ENCODE peak calls at places on chromosomes 2 and 18, in ten cellular contexts. Q is fibroblast of the aortic adventitia; H is AG10803; X is HCT116; B is astrocyte of the cerebellum; T is body of pancreas; L is CD8-positive, alpha-beta memory T cell; F is adrenal gland; U is K562; K is NT2/D1. Y is an unnamed sample.

GRCh38 chr2:41998201-41998781 is 49.5 kb upstream of the PKDCC start:
- DNase-seq in Q (no peak), F (no peak), K (no peak), L (no peak), H (no peak), U (no peak), B (no peak), X (no peak), T (no peak), Y (no peak)

GRCh38 chr2:229270551-229271410 is at the start of gene PID1:
- DNase-seq in K (no peak), X (no peak), B (peak), H (peak), F (peak), Q (peak), L (no peak), U (no peak), T (peak), Y (no peak)

GRCh38 chr2:162198239-162198638 is 45.0 kb downstream of the FAP start:
- DNase-seq in X (no peak), L (no peak), U (no peak), Q (peak), F (no peak), T (no peak), H (no peak), B (no peak), K (no peak), Y (no peak)

GRCh38 chr2:15967415-15968279 is 27.3 kb downstream of the MYCN start:
- DNase-seq in X (no peak), H (no peak), F (no peak), B (no peak), T (no peak), L (no peak), Q (no peak), U (no peak), K (no peak), Y (no peak)

GRCh38 chr18:36530676-36531405 is 233.3 kb downstream of the FHOD3 start:
- DNase-seq in U (no peak), Q (no peak), X (no peak), B (no peak), F (no peak), L (no peak), K (no peak), H (no peak), T (no peak), Y (no peak)

GRCh38 chr2:103169856-103170255 is 408.0 kb downstream of the TMEM182 start:
- DNase-seq in T (no peak), X (no peak), L (no peak), H (no peak), Q (no peak), U (no peak), K (no peak), F (no peak), B (no peak), Y (no peak)

GRCh38 chr18:27017901-27018500 is 152.5 kb upstream of the AQP4 start:
- DNase-seq in B (no peak), L (no peak), H (no peak), K (no peak), F (no peak), Q (peak), U (peak), X (no peak), T (no peak), Y (no peak)

GRCh38 chr2:28681216-28681981 is 70.2 kb upstream of the PPP1CB start:
- DNase-seq in U (no peak), X (no peak), K (no peak), H (peak), F (no peak), T (no peak), L (peak), Q (peak), B (no peak), Y (no peak)

GRCh38 chr18:30163573-30163972 is 879.0 kb downstream of the DSC3 start:
- DNase-seq in B (no peak), Q (no peak), K (no peak), T (no peak), F (no peak), X (no peak), U (no peak), H (no peak), L (no peak), Y (no peak)

GRCh38 chr18:58321986-58322385 is 278.0 kb downstream of the NEDD4L start:
- DNase-seq in T (peak), K (no peak), B (peak), Q (peak), X (peak), F (peak), U (peak), L (peak), H (peak), Y (peak)

GRCh38 chr2:1004398-1004797 is 53.7 kb downstream of the SNTG2 start:
- DNase-seq in L (no peak), U (no peak), K (no peak), X (no peak), H (no peak), B (no peak), Q (no peak), T (no peak), F (no peak), Y (no peak)

GRCh38 chr2:221606369-221606768 is 34.3 kb upstream of the EPHA4 start:
- DNase-seq in L (no peak), K (peak), U (no peak), T (no peak), H (no peak), X (no peak), Q (no peak), F (no peak), B (no peak), Y (no peak)

GRCh38 chr18:69755041-69755440 is 192.6 kb downstream of the CD226 start:
- DNase-seq in H (peak), K (no peak), X (no peak), B (peak), Q (no peak), F (no peak), T (no peak), U (no peak), L (no peak), Y (no peak)

GRCh38 chr2:60125880-60126444 is 427.5 kb downstream of the BCL11A start:
- DNase-seq in L (no peak), X (no peak), F (no peak), H (no peak), K (no peak), B (no peak), Q (no peak), U (no peak), T (no peak), Y (no peak)

GRCh38 chr2:217621391-217621801 is 381.4 kb downstream of the TNS1 start:
- DNase-seq in H (peak), K (no peak), B (no peak), L (no peak), X (no peak), F (no peak), U (no peak), Q (no peak), T (no peak), Y (no peak)

GRCh38 chr2:108573070-108573469 is 38.8 kb downstream of the LIMS1 start:
- DNase-seq in B (no peak), T (no peak), Q (peak), H (peak), F (no peak), X (no peak), L (no peak), U (no peak), K (no peak), Y (no peak)

GRCh38 chr18:68822926-68823325 is 25.0 kb downstream of the CCDC102B start:
- DNase-seq in K (no peak), L (no peak), T (no peak), F (no peak), Q (no peak), X (no peak), B (no peak), U (no peak), H (no peak), Y (no peak)

GRCh38 chr2:202237787-202238233 is 587 bp downstream of the SUMO1 start:
- DNase-seq in H (peak), B (no peak), U (peak), L (peak), X (no peak), F (peak), T (no peak), Q (peak), K (no peak), Y (no peak)

GRCh38 chr18:9861933-9862332 is 23.8 kb upstream of the TXNDC2 start:
- DNase-seq in U (no peak), K (no peak), B (no peak), T (no peak), X (no peak), H (no peak), L (no peak), F (no peak), Q (no peak), Y (no peak)

GRCh38 chr18:36872329-36872728 is 43.4 kb downstream of the KIAA1328 start:
- DNase-seq in K (no peak), F (no peak), L (no peak), Q (no peak), B (peak), U (no peak), T (no peak), X (no peak), H (no peak), Y (no peak)

GRCh38 chr2:43461461-43462073 is 134.3 kb downstream of the THADA start:
- DNase-seq in L (no peak), K (no peak), F (no peak), Q (no peak), X (no peak), H (no peak), U (no peak), B (no peak), T (no peak), Y (no peak)

GRCh38 chr2:158912122-158912521 is 56.3 kb upstream of the TANC1 start:
- DNase-seq in H (peak), T (no peak), K (no peak), B (no peak), X (no peak), L (no peak), Q (no peak), U (no peak), F (no peak), Y (peak)

GRCh38 chr2:222318712-222319575 is 20.1 kb upstream of the PAX3 start:
- DNase-seq in L (no peak), Q (no peak), B (no peak), K (no peak), X (no peak), U (no peak), F (peak), H (no peak), T (peak), Y (no peak)

GRCh38 chr2:107576991-107577390 is 249.7 kb upstream of the RGPD4 start:
- DNase-seq in B (no peak), K (no peak), H (no peak), T (no peak), Q (no peak), X (no peak), U (no peak), F (no peak), L (no peak), Y (no peak)

GRCh38 chr18:8283901-8284585 is 325.2 kb upstream of the RAB12 start:
- DNase-seq in L (no peak), B (peak), U (no peak), H (peak), Q (peak), K (no peak), T (no peak), F (no peak), X (no peak), Y (no peak)

GRCh38 chr2:113133696-113134558 is 6.5 kb downstream of the IL1RN start:
- DNase-seq in Q (no peak), L (no peak), F (no peak), U (no peak), K (no peak), X (no peak), B (no peak), T (no peak), H (no peak), Y (no peak)

GRCh38 chr2:144509548-144510205 is 10.2 kb downstream of the ZEB2 start:
- DNase-seq in F (no peak), L (no peak), Q (peak), X (no peak), K (no peak), B (no peak), H (peak), T (no peak), U (peak), Y (no peak)

GRCh38 chr2:181077128-181077709 is 96.8 kb downstream of the UBE2E3 start:
- DNase-seq in U (peak), H (peak), X (peak), B (peak), F (no peak), K (no peak), Q (peak), T (no peak), L (peak), Y (peak)

GRCh38 chr2:236731767-236732580 is 162.3 kb downstream of the ACKR3 start:
- DNase-seq in F (no peak), L (no peak), Q (peak), H (peak), X (no peak), U (no peak), T (peak), B (no peak), K (no peak), Y (no peak)

GRCh38 chr2:199742884-199743283 is 108.1 kb downstream of the FTCDNL1 start:
- DNase-seq in F (no peak), Q (no peak), U (no peak), X (no peak), B (no peak), K (no peak), T (no peak), L (no peak), H (no peak), Y (no peak)

GRCh38 chr2:235534608-235535422 is 41.0 kb downstream of the AGAP1 start:
- DNase-seq in B (no peak), X (no peak), L (no peak), U (no peak), K (no peak), T (no peak), Q (no peak), F (no peak), H (no peak), Y (no peak)

GRCh38 chr2:168456526-168457176 is 579 bp downstream of the CERS6 start:
- DNase-seq in T (peak), Q (no peak), B (no peak), U (peak), K (no peak), X (no peak), H (no peak), L (peak), F (peak), Y (peak)

GRCh38 chr18:5543854-5544389 is at the start of gene EPB41L3:
- DNase-seq in B (no peak), X (no peak), T (peak), U (no peak), L (no peak), H (peak), F (peak), K (no peak), Q (no peak), Y (peak)

GRCh38 chr2:233565685-233566140 is 869 bp downstream of the USP40 start:
- DNase-seq in L (no peak), X (no peak), F (no peak), B (no peak), H (no peak), K (no peak), T (no peak), Q (no peak), U (no peak), Y (no peak)
- H3K4me3 ChIP-seq in L (peak), X (peak), F (peak), B (peak), H (peak), K (peak), T (peak), Q (peak), U (peak), Y (peak)

DNA sequence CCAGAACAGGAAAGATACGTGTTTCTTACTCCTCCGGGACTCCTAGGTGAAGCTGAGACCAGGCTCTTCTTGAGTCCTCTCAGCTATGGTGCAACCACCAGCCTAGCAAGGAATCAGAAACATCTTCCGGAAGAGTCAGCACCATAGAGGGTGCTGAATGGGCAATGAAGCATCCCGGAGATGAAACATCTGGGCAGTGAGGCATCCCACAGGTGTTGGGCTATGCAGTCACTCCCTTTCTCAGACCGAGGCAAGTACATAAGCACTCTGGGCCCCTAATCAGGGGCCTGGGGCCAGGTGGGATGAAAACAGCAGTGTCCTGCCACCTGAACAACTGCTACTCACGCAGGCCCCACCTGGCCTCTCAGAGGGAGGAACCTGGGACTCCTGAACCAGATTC is 1.4 kb upstream of the CAPN10 start:
- DNase-seq in Q (no peak), B (no peak), H (no peak), T (no peak), K (no peak), F (no peak), X (no peak), U (no peak), L (no peak), Y (no peak)
- H3K4me3 ChIP-seq in Q (peak), B (peak), H (peak), T (no peak), K (peak), F (no peak), X (peak), U (peak), L (peak), Y (peak)

DNA sequence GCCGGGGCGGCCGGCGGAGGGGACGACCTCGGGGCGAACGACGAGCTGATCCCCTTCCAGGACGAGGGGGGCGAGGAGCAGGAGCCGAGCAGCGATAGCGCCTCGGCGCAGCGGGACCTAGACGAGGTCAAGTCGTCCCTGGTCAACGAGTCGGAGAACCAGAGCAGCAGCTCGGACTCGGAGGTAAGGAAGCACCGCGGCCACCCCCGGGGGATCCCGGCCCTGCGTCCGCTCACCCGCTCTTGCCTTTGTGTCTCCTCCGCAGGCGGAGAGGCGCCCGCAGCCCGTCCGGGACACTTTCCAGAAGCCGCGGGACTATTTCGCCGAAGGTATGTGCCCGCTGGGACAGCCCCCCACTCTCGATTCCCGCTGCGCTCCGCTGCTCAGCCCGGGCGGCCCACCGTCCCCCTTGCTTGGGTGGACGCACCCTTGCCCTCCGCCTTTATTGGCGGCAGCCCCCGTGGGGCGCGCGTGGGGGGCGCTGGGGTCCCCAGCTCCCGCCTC is 611 bp downstream of the TCF7L1 start:
- DNase-seq in X (no peak), U (peak), L (no peak), B (no peak), H (peak), Q (peak), F (peak), K (no peak), T (peak), Y (no peak)
- H3K4me3 ChIP-seq in X (peak), U (peak), L (no peak), B (peak), H (peak), Q (peak), F (peak), K (peak), T (no peak), Y (peak)

GRCh38 chr2:225401001-225401400 is 1.5 kb downstream of the NYAP2 start:
- DNase-seq in K (no peak), B (no peak), F (no peak), H (no peak), L (no peak), U (no peak), T (no peak), X (no peak), Q (no peak), Y (no peak)

GRCh38 chr2:225398372-225398771 is 1.1 kb upstream of the NYAP2 start:
- DNase-seq in T (no peak), X (no peak), H (no peak), U (no peak), F (no peak), B (no peak), K (no peak), L (no peak), Q (no peak), Y (no peak)

GRCh38 chr2:225400546-225400945 is 1.0 kb downstream of the NYAP2 start:
- DNase-seq in F (no peak), X (no peak), B (no peak), T (no peak), H (no peak), K (no peak), U (no peak), L (no peak), Q (no peak), Y (no peak)

GRCh38 chr2:225399509-225399908 is at the start of gene NYAP2:
- DNase-seq in K (no peak), Q (no peak), F (no peak), H (no peak), X (no peak), B (no peak), T (no peak), U (no peak), L (no peak), Y (no peak)

DNA sequence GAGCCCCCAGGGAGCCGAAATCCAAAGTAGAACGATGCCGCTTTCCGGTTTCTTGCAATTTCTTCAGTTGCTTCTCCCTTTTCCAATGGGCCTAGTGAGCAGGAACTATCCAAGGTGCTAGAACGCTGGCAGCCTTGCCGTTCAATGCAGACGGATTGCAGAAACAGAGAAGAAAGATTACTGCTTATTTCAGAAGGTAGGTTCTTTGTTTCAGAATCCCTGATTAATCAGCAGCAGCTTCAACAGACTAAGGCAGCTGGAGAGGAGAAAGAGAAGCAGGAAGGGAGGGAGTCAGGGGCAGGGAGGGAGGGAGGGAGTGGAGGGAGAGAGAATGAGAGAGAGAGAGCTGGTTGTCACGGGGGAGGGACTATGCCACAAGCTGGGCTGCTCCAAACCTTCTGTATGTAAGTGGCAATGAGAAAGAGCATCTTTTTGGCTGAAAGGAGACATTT is 576 bp downstream of the NYAP2 start:
- DNase-seq in U (peak), F (peak), X (no peak), B (peak), H (peak), T (peak), Q (peak), K (peak), L (no peak), Y (peak)
- H3K4me3 ChIP-seq in U (no peak), F (no peak), X (no peak), B (no peak), H (no peak), T (no peak), Q (no peak), K (no peak), L (no peak), Y (no peak)

GRCh38 chr2:189109921-189110397 is 69.6 kb downstream of the COL5A2 start:
- DNase-seq in U (no peak), F (no peak), L (no peak), T (no peak), B (no peak), K (no peak), H (peak), X (peak), Q (no peak), Y (no peak)
- H3K4me3 ChIP-seq in U (no peak), F (no peak), L (no peak), T (no peak), B (no peak), K (no peak), H (no peak), X (no peak), Q (no peak), Y (no peak)

DNA sequence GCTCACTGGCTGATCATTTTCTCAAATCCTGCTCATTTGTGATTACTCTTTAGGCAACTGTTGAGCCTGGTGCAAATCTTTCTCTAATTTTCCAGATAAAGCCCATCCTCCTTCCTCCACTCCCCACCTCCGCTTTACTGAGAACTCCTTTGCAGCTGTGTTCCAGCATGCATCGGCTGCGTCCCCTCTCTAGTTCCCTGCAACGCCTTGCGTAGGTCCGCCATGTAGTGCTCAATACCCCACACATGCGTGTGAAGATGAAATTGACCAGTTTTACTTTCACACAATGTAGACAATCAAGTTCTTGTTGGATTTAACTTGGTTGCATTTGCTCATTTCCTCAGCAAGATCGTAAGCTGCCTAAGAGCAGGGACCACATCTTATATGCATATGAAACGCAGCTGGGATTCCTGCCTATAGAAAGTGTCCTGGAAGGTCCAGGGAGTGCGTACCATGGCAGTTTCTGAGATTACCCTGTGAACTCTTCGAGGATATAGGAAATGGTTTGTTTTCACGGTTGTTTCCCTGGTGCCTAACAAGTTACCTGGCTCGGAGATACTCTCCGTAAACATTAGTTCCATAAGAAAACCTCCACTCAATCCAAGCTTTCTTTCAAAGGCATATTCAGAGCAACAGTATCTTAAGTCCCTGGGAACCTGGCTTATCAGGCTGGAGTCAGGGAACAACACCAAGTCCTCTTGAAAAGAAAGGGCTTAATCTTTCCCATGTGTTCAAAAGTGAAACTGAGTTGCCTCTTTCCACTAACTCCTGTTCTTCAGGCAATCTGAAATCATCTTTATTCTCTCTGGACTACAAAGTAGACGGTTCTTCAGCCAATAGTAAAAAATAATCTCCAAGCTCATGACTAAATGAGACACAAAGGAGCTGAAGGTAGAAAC is 766.3 kb upstream of the ID2 start:
- DNase-seq in L (no peak), F (no peak), U (no peak), K (no peak), H (peak), Q (peak), T (no peak), B (no peak), X (no peak), Y (no peak)
- H3K4me3 ChIP-seq in L (no peak), F (no peak), U (no peak), K (no peak), H (peak), Q (peak), T (no peak), B (no peak), X (no peak), Y (no peak)